ENCODE peak calls at places on chromosomes 11 and 22, in five cellular contexts. J is hepatic stellate cell, O is T follicular helper cell, K is NCI-H187 treated with DMSO at 0.1 percent for 48 hours, R is NCI-H1417. V is an unnamed sample.

GRCh38 chr11:96323643-96323985 is 19.4 kb downstream of the MAML2 start:
- DNase-seq in J (no peak), O (no peak), K (no peak), R (no peak), V (no peak)

GRCh38 chr22:45475876-45476514 is 26.7 kb upstream of the FBLN1 start:
- DNase-seq in J (no peak), O (no peak), K (no peak), R (no peak), V (no peak)

GRCh38 chr11:33692013-33692504 is 8.6 kb downstream of the C11orf91 start:
- DNase-seq in J (peak; percentile 54), O (no peak), K (no peak), R (peak; percentile 52), V (peak; percentile 95)

GRCh38 chr11:72004515-72005346 is 6.0 kb downstream of the IL18BP start:
- DNase-seq in J (no peak), O (no peak), K (no peak), R (no peak), V (no peak)

GRCh38 chr11:119352857-119353260 is 6.4 kb upstream of the MFRP start:
- DNase-seq in J (no peak), O (no peak), K (peak; percentile 36), R (peak; percentile 89), V (no peak)

GRCh38 chr11:117535870-117536411 is 208.3 kb downstream of the CEP164 start:
- DNase-seq in J (no peak), O (no peak), K (no peak), R (peak; percentile 85), V (no peak)

GRCh38 chr22:46353483-46354105 is 18.1 kb downstream of the TRMU start:
- DNase-seq in J (no peak), O (no peak), K (no peak), R (no peak), V (no peak)

GRCh38 chr22:42691440-42691839 is 29.2 kb downstream of the A4GALT start:
- DNase-seq in J (no peak), O (no peak), K (no peak), R (no peak), V (no peak)

GRCh38 chr11:114666760-114667159 is 11.6 kb upstream of the NXPE2 start:
- DNase-seq in J (no peak), O (no peak), K (no peak), R (no peak), V (no peak)

GRCh38 chr11:85815186-85815911 is 4.4 kb upstream of the SYTL2 start:
- DNase-seq in J (peak; percentile 31), O (no peak), K (no peak), R (no peak), V (no peak)

GRCh38 chr22:33194529-33194928 is 136.3 kb upstream of the SYN3 start:
- DNase-seq in J (no peak), O (no peak), K (no peak), R (no peak), V (no peak)

GRCh38 chr11:76667856-76668255 is 2.7 kb downstream of the LRRC32 start:
- DNase-seq in J (no peak), O (no peak), K (no peak), R (no peak), V (no peak)

GRCh38 chr11:951507-951906 is 25.8 kb downstream of the AP2A2 start:
- DNase-seq in J (no peak), O (no peak), K (no peak), R (no peak), V (no peak)

GRCh38 chr22:30843245-30843644 is 125.3 kb downstream of the MORC2 start:
- DNase-seq in J (no peak), O (no peak), K (no peak), R (no peak), V (no peak)

GRCh38 chr11:32198053-32198452 is 107.2 kb downstream of the RCN1 start:
- DNase-seq in J (no peak), O (no peak), K (no peak), R (no peak), V (no peak)

GRCh38 chr11:43567396-43567975 is 113.1 kb upstream of the HSD17B12 start:
- DNase-seq in J (peak; percentile 59), O (no peak), K (peak; percentile 40), R (peak; percentile 24), V (no peak)